ENCODE peak calls at places on chromosomes 6 and 20, in eight cellular contexts. B is K562, W is A549, S is IMR-90, M is SK-N-SH, P is GM12878, Y is WTC11, A is HepG2. T is an unnamed sample.
A peak's percentile ranks its signal among the peaks of the same experiment; 100 is the strongest.

GRCh38 chr6:42505377-42505702 is 53.6 kb upstream of the TRERF1 start:
- DNase-seq in B (no peak), A (no peak), M (no peak), P (no peak), W (peak; percentile 16), S (peak; percentile 67), Y (no peak), T (no peak)

GRCh38 chr20:37288091-37288490 is 1.4 kb upstream of the MANBAL start:
- DNase-seq in P (no peak), A (no peak), B (no peak), W (no peak), M (no peak), Y (no peak), S (no peak), T (no peak)

GRCh38 chr6:146149770-146150169 is 120.9 kb downstream of the GRM1 start:
- DNase-seq in S (no peak), Y (no peak), W (no peak), P (no peak), A (no peak), B (no peak), M (no peak), T (no peak)

GRCh38 chr20:38222231-38222922 is 38.2 kb downstream of the KIAA1755 start:
- DNase-seq in B (peak; percentile 79), Y (peak; percentile 90), S (peak; percentile 48), P (no peak), A (peak; percentile 71), W (peak; percentile 84), M (peak; percentile 84), T (no peak)

GRCh38 chr6:130848945-130849344 is 21.7 kb downstream of the SMLR1 start:
- DNase-seq in W (no peak), P (no peak), Y (no peak), M (no peak), B (peak; percentile 7), A (no peak), S (no peak), T (no peak)

GRCh38 chr6:105121981-105122380 is 57.8 kb downstream of the POPDC3 start:
- DNase-seq in P (no peak), M (no peak), A (no peak), Y (no peak), B (no peak), S (peak; percentile 10), W (no peak), T (no peak)

GRCh38 chr6:95690328-95690727 is 113.0 kb downstream of the MANEA start:
- DNase-seq in S (no peak), M (no peak), W (no peak), P (no peak), Y (no peak), A (no peak), B (no peak), T (no peak)

GRCh38 chr6:110590821-110591351 is 114.5 kb upstream of the SLC22A16 start:
- DNase-seq in W (no peak), Y (no peak), B (no peak), M (no peak), P (peak; percentile 32), A (no peak), S (peak; percentile 71), T (no peak)

GRCh38 chr6:134287863-134288537 is 29.9 kb downstream of the SGK1 start:
- DNase-seq in P (peak; percentile 42), Y (no peak), A (no peak), S (peak; percentile 74), B (no peak), M (no peak), W (no peak), T (no peak)

GRCh38 chr6:71419954-71420692 is 131.5 kb downstream of the OGFRL1 start:
- DNase-seq in W (no peak), A (no peak), B (no peak), P (no peak), Y (no peak), M (peak; percentile 75), S (peak; percentile 35), T (no peak)

GRCh38 chr20:62522748-62523396 is 47.1 kb upstream of the GATA5 start:
- DNase-seq in W (no peak), S (no peak), B (no peak), Y (no peak), M (peak; percentile 76), A (no peak), P (no peak), T (no peak)

GRCh38 chr6:25477006-25477590 is 174.9 kb upstream of the SCGN start:
- DNase-seq in A (no peak), S (peak; percentile 59), P (no peak), Y (no peak), W (no peak), B (no peak), M (no peak), T (no peak)

GRCh38 chr20:63895202-63895885 is 418 bp downstream of the DNAJC5 start:
- DNase-seq in Y (no peak), S (no peak), A (no peak), W (no peak), M (no peak), P (no peak), B (no peak), T (no peak)

GRCh38 chr20:1941226-1941625 is 46.0 kb downstream of the SIRPA start:
- DNase-seq in S (peak; percentile 30), M (no peak), Y (no peak), B (no peak), A (no peak), W (no peak), P (no peak), T (no peak)

GRCh38 chr20:50632236-50632635 is 59.1 kb downstream of the RIPOR3 start:
- DNase-seq in W (no peak), P (no peak), B (no peak), Y (no peak), A (no peak), S (no peak), M (no peak), T (no peak)

GRCh38 chr6:127866766-127867165 is 34.1 kb downstream of the THEMIS start:
- DNase-seq in S (no peak), B (no peak), Y (no peak), P (no peak), M (no peak), W (no peak), A (no peak), T (no peak)

GRCh38 chr6:128822271-128822670 is 60.7 kb upstream of the LAMA2 start:
- DNase-seq in Y (no peak), B (no peak), M (no peak), A (no peak), P (no peak), S (peak; percentile 68), W (no peak), T (no peak)

GRCh38 chr20:57396638-57397003 is 5.4 kb downstream of the RBM38 start:
- DNase-seq in P (no peak), B (no peak), W (no peak), A (no peak), M (no peak), Y (no peak), S (no peak), T (no peak)

GRCh38 chr20:57397693-57398108 is 6.5 kb downstream of the RBM38 start:
- DNase-seq in P (no peak), B (no peak), A (no peak), Y (no peak), M (no peak), S (no peak), W (no peak), T (no peak)

GRCh38 chr20:57397004-57397692 is 6.0 kb downstream of the RBM38 start:
- DNase-seq in Y (no peak), W (no peak), A (no peak), B (no peak), S (no peak), P (no peak), M (no peak), T (no peak)

GRCh38 chr20:57395111-57395959 is 4.1 kb downstream of the RBM38 start:
- DNase-seq in S (peak; percentile 53), B (no peak), A (no peak), W (no peak), M (no peak), Y (no peak), P (no peak), T (no peak)

DNA sequence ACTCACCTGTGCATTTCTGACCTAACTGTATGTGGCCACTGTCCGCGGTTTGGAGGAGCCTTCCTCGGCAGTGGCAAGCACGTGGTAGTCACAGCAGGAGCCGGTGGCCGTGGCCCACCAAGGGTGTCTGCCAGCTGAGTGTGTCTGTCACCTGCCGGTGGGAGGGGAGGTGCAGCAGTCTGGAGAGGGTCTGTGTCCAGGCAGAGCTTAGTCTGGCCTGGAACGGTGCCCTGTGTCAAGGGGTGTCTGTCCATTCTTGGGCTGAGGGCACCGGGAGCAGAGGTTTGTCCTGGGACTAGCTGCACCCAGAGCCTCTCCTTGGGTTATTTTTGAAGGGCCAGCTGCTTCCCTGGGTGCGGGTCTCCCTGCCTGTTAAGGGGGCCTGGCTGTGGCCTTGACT is 5.0 kb downstream of the RBM38 start:
- DNase-seq in P (no peak), M (no peak), B (no peak), S (no peak), W (no peak), A (no peak), Y (no peak), T (no peak)
- TF ChIP-seq USF2 in P (no peak), M (no peak), B (no peak), S (no peak), W (no peak), A (no peak), Y (no peak), T (no peak)

GRCh38 chr20:45907219-45907948 is 4.6 kb downstream of the PLTP start:
- DNase-seq in B (no peak), W (no peak), S (no peak), Y (no peak), M (no peak), P (no peak), A (no peak), T (no peak)
- TF ChIP-seq USF2 in B (no peak), W (no peak), S (no peak), Y (no peak), M (no peak), P (no peak), A (no peak), T (no peak)

GRCh38 chr6:85459224-85459901 is 9.5 kb downstream of the NT5E start:
- DNase-seq in A (no peak), S (peak; percentile 82), M (no peak), B (no peak), P (no peak), W (no peak), Y (no peak), T (no peak)
- TF ChIP-seq USF2 in A (no peak), S (no peak), M (no peak), B (no peak), P (no peak), W (no peak), Y (no peak), T (no peak)

DNA sequence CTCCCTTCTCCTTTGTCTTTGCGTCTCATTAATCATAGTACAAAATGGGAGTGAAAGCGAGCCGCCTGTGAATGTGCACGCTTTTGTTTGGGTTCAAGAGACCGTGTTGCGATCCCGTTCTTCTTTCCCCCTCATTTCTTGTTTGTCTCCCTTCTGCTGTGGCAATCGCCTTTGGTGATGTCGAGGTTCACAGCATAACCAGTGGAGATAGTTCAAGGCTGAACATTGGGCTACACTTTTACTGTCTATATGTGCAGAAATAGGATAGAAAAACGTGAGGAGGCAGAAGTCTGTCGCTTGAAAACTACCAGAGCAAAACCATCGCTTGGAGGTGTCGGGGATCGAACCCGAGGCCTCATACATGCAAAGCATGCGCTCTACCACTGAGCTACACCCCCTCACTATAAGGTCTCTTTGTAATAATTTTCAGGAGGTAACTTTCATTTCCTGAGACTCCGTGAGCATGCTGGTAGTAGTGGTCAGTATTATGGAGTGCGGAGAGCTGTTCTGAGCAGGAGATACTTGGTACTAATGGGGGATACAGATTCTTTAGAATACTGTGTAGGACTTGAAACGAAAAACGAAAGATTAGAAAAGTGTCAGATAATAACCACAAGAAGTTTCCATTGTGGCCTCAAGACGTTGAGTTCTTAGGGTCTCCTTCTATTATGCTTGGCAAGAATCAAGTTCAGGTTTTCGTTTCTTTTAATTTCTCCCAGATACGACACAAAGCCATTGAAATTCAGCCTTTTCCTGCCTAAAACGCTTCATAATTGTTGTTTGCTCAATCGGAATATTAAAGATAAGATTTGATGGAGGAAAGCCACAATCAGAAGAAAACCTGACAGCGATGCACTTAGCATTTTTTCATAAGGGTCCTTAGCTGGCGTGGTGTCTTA is 106.6 kb downstream of the TRIM27 start:
- DNase-seq in Y (peak; percentile 76), B (peak; percentile 85), P (no peak), S (peak; percentile 86), W (no peak), A (peak; percentile 67), M (no peak), T (no peak)
- TF ChIP-seq USF2 in Y (no peak), B (no peak), P (no peak), S (no peak), W (no peak), A (no peak), M (no peak), T (no peak)

T was measured in H1.